ENCODE peak calls at places on chromosomes 13 and 19, in six cellular contexts. O is neural progenitor cell, U is ovary, H is A549, M is endodermal cell, P is stomach. Z is an unnamed sample.

GRCh38 chr19:18760440-18761383 is 30.4 kb downstream of the COMP start:
- DNase-seq in O (no peak), U (no peak), H (no peak), M (no peak), P (no peak), Z (no peak)

GRCh38 chr13:20960663-20961309 is 58.2 kb upstream of the XPO4 start:
- DNase-seq in O (no peak), U (no peak), H (no peak), M (no peak), P (no peak), Z (no peak)

GRCh38 chr19:45467115-45467455 is 711 bp upstream of the FOSB start:
- DNase-seq in O (peak; percentile 53), U (no peak), H (no peak), M (no peak), P (no peak), Z (no peak)

GRCh38 chr13:106496072-106496997 is 39.1 kb downstream of the EFNB2 start:
- DNase-seq in O (no peak), U (no peak), H (no peak), M (no peak), P (no peak), Z (no peak)

GRCh38 chr19:43594710-43595604 is 977 bp downstream of the IRGQ start:
- DNase-seq in O (peak; percentile 91), U (peak; percentile 42), H (peak; percentile 76), M (peak; percentile 92), P (peak; percentile 56), Z (peak; percentile 43)

GRCh38 chr19:35114656-35115537 is 726 bp upstream of the FXYD3 start:
- DNase-seq in O (peak; percentile 85), U (peak; percentile 79), H (peak; percentile 74), M (peak; percentile 95), P (peak; percentile 80), Z (peak; percentile 84)

GRCh38 chr13:104301216-104301975 is 1235.2 kb upstream of the SLC10A2 start:
- DNase-seq in O (no peak), U (no peak), H (no peak), M (no peak), P (no peak), Z (no peak)

GRCh38 chr13:106537521-106537920 is 2.1 kb upstream of the EFNB2 start:
- DNase-seq in O (no peak), U (no peak), H (no peak), M (no peak), P (no peak), Z (no peak)

GRCh38 chr19:23392706-23393105 is 2.6 kb downstream of the ZNF91 start:
- DNase-seq in O (peak; percentile 10), U (no peak), H (no peak), M (no peak), P (no peak), Z (no peak)

GRCh38 chr19:4376991-4377781 is 23.2 kb downstream of the SH3GL1 start:
- DNase-seq in O (no peak), U (no peak), H (no peak), M (no peak), P (peak; percentile 72), Z (no peak)

GRCh38 chr19:57068921-57069697 is 50.7 kb upstream of the USP29 start:
- DNase-seq in O (no peak), U (peak; percentile 91), H (no peak), M (peak; percentile 66), P (no peak), Z (peak; percentile 18)

GRCh38 chr13:50198508-50198907 is 183.3 kb downstream of the KCNRG start:
- DNase-seq in O (no peak), U (no peak), H (no peak), M (no peak), P (no peak), Z (no peak)

GRCh38 chr19:12705169-12705568 is 8.7 kb upstream of the FBXW9 start:
- DNase-seq in O (no peak), U (no peak), H (no peak), M (no peak), P (no peak), Z (no peak)

GRCh38 chr13:53545340-53545941 is 516.8 kb downstream of the OLFM4 start:
- DNase-seq in O (peak; percentile 10), U (no peak), H (no peak), M (peak; percentile 78), P (no peak), Z (no peak)

GRCh38 chr13:48562296-48563066 is 29.6 kb upstream of the RCBTB2 start:
- DNase-seq in O (no peak), U (no peak), H (no peak), M (no peak), P (no peak), Z (no peak)

GRCh38 chr13:48561461-48562224 is 28.8 kb upstream of the RCBTB2 start:
- DNase-seq in O (no peak), U (no peak), H (no peak), M (no peak), P (no peak), Z (no peak)

GRCh38 chr13:48563611-48564010 is 30.7 kb upstream of the RCBTB2 start:
- DNase-seq in O (no peak), U (no peak), H (no peak), M (no peak), P (no peak), Z (no peak)

GRCh38 chr13:48560657-48561337 is 27.9 kb upstream of the RCBTB2 start:
- DNase-seq in O (no peak), U (no peak), H (no peak), M (no peak), P (no peak), Z (no peak)

GRCh38 chr13:48564046-48564445 is 31.2 kb upstream of the RCBTB2 start:
- DNase-seq in O (no peak), U (no peak), H (no peak), M (no peak), P (no peak), Z (no peak)
- H3K27ac ChIP-seq in O (no peak overlapping the region), U (no peak overlapping the region), H (no peak overlapping the region), M (no peak overlapping the region), P (no peak overlapping the region), Z (no peak overlapping the region)

GRCh38 chr19:31402931-31403330 is 53.7 kb upstream of the TSHZ3 start:
- DNase-seq in O (no peak), U (no peak), H (no peak), M (no peak), P (no peak), Z (no peak)

GRCh38 chr19:31402529-31402928 is 53.3 kb upstream of the TSHZ3 start:
- DNase-seq in O (no peak), U (no peak), H (no peak), M (no peak), P (no peak), Z (no peak)

GRCh38 chr19:31391518-31391917 is 42.3 kb upstream of the TSHZ3 start:
- DNase-seq in O (no peak), U (no peak), H (no peak), M (no peak), P (no peak), Z (no peak)

GRCh38 chr19:31392514-31392913 is 43.3 kb upstream of the TSHZ3 start:
- DNase-seq in O (no peak), U (no peak), H (no peak), M (no peak), P (no peak), Z (no peak)

GRCh38 chr19:31397308-31397707 is 48.1 kb upstream of the TSHZ3 start:
- DNase-seq in O (no peak), U (no peak), H (no peak), M (no peak), P (no peak), Z (no peak)
- H3K4me3 ChIP-seq in O (no peak overlapping the region), U (no peak overlapping the region), H (no peak overlapping the region), M (no peak overlapping the region), P (no peak overlapping the region), Z (no peak overlapping the region)

DNA sequence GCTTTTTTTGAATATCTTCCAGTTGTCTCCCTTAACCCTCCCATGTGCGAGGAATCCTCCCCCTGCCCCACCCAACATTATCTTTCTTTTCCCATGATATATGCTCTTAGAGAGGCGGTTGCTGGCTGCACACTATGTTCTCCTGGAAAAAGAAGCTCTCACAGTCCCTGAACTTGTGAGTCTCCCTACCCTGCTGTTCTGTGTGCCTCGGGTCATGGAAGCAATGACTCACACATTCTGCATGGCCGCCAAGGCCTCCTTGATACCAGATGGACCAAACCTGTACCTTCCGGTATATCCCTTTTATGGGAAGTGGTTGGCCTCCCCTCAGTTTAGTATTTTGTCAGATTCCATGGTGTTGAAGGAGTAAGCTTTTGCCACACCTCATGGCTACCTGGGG is 705.4 kb downstream of the SLITRK6 start:
- DNase-seq in O (no peak), U (no peak), H (no peak), M (peak; percentile 44), P (no peak), Z (no peak)
- H3K4me1 ChIP-seq in O (peaks cover 8% of the 10 kb centered on the region), U (no peaks in the 10 kb centered on the region), H (no peaks in the 10 kb centered on the region), M (peaks cover 3% of the 10 kb centered on the region), P (no peaks in the 10 kb centered on the region), Z (no peaks in the 10 kb centered on the region)

GRCh38 chr19:40347476-40348124 is 597 bp downstream of the C19orf47 start:
- DNase-seq in O (no peak), U (no peak), H (no peak), M (no peak), P (no peak), Z (no peak)
- H3K27ac ChIP-seq in O (no peak overlapping the region), U (peak overlapping the region; percentile 51), H (peak overlapping the region; percentile 83), M (no peak overlapping the region), P (peak overlapping the region; percentile 78), Z (peak overlapping the region; percentile 76)

DNA sequence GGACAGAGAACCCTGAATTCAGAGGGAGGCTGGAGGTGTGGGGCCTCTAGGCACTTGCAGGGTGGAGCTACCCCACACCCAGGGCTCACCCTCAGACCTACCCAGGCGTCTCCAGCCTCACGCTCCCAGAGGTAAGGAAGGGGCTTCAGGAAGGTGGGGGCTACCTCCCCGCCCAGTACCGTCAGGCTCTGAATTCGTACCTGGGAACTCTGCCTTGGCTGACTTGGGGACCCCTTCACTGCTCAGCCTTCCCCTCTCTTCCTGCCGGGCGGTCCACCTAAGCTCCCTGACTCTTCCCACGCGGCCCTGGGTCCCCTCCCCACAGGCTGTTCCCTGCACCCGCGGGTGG is 28.5 kb upstream of the PARP4 start:
- DNase-seq in O (no peak), U (no peak), H (no peak), M (no peak), P (no peak), Z (no peak)
- H3K4me3 ChIP-seq in O (peak overlapping the region; percentile 55), U (no peak overlapping the region), H (peak overlapping the region; percentile 40), M (no peak overlapping the region), P (peak overlapping the region; percentile 48), Z (no peak overlapping the region)

Z was measured in prostate gland.